ENCODE peak calls at places on chromosome 22, in eight cellular contexts. Q, B, Y, X, I, F, H and K are unnamed samples.

GRCh38 chr22:43060213-43060612 is 29.0 kb downstream of the TTLL1 start:
- DNase-seq in Q (no peak), B (no peak), Y (peak), X (peak), I (peak), F (peak), H (peak), K (no peak)

GRCh38 chr22:22756109-22756508 is 111.7 kb downstream of the GGTLC2 start:
- DNase-seq in Q (no peak), B (no peak), Y (no peak), X (no peak), I (no peak), F (no peak), H (no peak), K (no peak)

GRCh38 chr22:42688914-42689275 is 31.8 kb downstream of the A4GALT start:
- DNase-seq in Q (no peak), B (no peak), Y (no peak), X (no peak), I (no peak), F (no peak), H (no peak), K (no peak)

GRCh38 chr22:44109417-44109816 is 71.3 kb upstream of the PARVG start:
- DNase-seq in Q (no peak), B (no peak), Y (no peak), X (no peak), I (no peak), F (no peak), H (no peak), K (no peak)

GRCh38 chr22:35051034-35051535 is 14.9 kb upstream of the ISX start:
- DNase-seq in Q (no peak), B (no peak), Y (no peak), X (no peak), I (no peak), F (no peak), H (no peak), K (no peak)

GRCh38 chr22:24325105-24325757 is 54.6 kb downstream of the SPECC1L start:
- DNase-seq in Q (peak), B (no peak), Y (no peak), X (peak), I (peak), F (peak), H (peak), K (no peak)

GRCh38 chr22:35480143-35480542 is 60.5 kb upstream of the RASD2 start:
- DNase-seq in Q (no peak), B (no peak), Y (no peak), X (no peak), I (no peak), F (peak), H (no peak), K (no peak)

GRCh38 chr22:31490496-31490925 is 869 bp upstream of the EIF4ENIF1 start:
- DNase-seq in Q (peak), B (peak), Y (peak), X (peak), I (peak), F (peak), H (peak), K (peak)

GRCh38 chr22:38427465-38427864 is 27.5 kb downstream of the KCNJ4 start:
- DNase-seq in Q (no peak), B (no peak), Y (no peak), X (no peak), I (no peak), F (no peak), H (no peak), K (no peak)

GRCh38 chr22:24824915-24825314 is 18.9 kb downstream of the SGSM1 start:
- DNase-seq in Q (no peak), B (no peak), Y (no peak), X (no peak), I (no peak), F (no peak), H (no peak), K (no peak)

GRCh38 chr22:41367039-41367679 is 14.6 kb upstream of the TEF start:
- DNase-seq in Q (peak), B (peak), Y (no peak), X (no peak), I (peak), F (peak), H (peak), K (no peak)

GRCh38 chr22:21865041-21865440 is 2.4 kb downstream of the MAPK1 start:
- DNase-seq in Q (peak), B (no peak), Y (no peak), X (no peak), I (peak), F (peak), H (no peak), K (no peak)

GRCh38 chr22:49964493-49965290 is 4.1 kb downstream of the PIM3 start:
- DNase-seq in Q (no peak), B (no peak), Y (no peak), X (no peak), I (no peak), F (no peak), H (peak), K (no peak)

GRCh38 chr22:30866811-30867271 is 101.7 kb downstream of the MORC2 start:
- DNase-seq in Q (no peak), B (no peak), Y (no peak), X (peak), I (no peak), F (no peak), H (peak), K (no peak)

GRCh38 chr22:35838849-35839646 is 121.4 kb downstream of the APOL5 start:
- DNase-seq in Q (peak), B (no peak), Y (no peak), X (no peak), I (peak), F (peak), H (peak), K (no peak)

GRCh38 chr22:40462195-40462988 is 92.0 kb downstream of the SGSM3 start:
- DNase-seq in Q (no peak), B (no peak), Y (no peak), X (no peak), I (no peak), F (no peak), H (no peak), K (peak)

GRCh38 chr22:50526849-50527801 is 1.7 kb upstream of the SCO2 start:
- DNase-seq in Q (no peak), B (no peak), Y (no peak), X (peak), I (peak), F (peak), H (peak), K (no peak)

GRCh38 chr22:48309115-48309705 is 1518.5 kb downstream of the BRD1 start:
- DNase-seq in Q (no peak), B (no peak), Y (no peak), X (no peak), I (no peak), F (no peak), H (no peak), K (no peak)

GRCh38 chr22:42553475-42554361 is at the start of gene SERHL2:
- DNase-seq in Q (peak), B (peak), Y (peak), X (peak), I (peak), F (peak), H (peak), K (peak)

GRCh38 chr22:19058713-19059451 is 63.3 kb downstream of the DGCR2 start:
- DNase-seq in Q (no peak), B (no peak), Y (no peak), X (no peak), I (no peak), F (peak), H (no peak), K (no peak)

GRCh38 chr22:35761037-35761436 is 43.4 kb downstream of the APOL5 start:
- DNase-seq in Q (no peak), B (no peak), Y (no peak), X (no peak), I (peak), F (peak), H (no peak), K (no peak)

GRCh38 chr22:19811811-19812771 is 42.6 kb downstream of the GNB1L start:
- DNase-seq in Q (no peak), B (no peak), Y (no peak), X (no peak), I (no peak), F (no peak), H (no peak), K (no peak)

GRCh38 chr22:37564111-37564711 is 3.9 kb downstream of the CDC42EP1 start:
- DNase-seq in Q (no peak), B (no peak), Y (no peak), X (no peak), I (peak), F (no peak), H (no peak), K (no peak)

GRCh38 chr22:24107668-24108067 is 73.6 kb upstream of the SUSD2 start:
- DNase-seq in Q (peak), B (peak), Y (no peak), X (no peak), I (peak), F (peak), H (no peak), K (no peak)

GRCh38 chr22:29302681-29303465 is 3.6 kb upstream of the GAS2L1 start:
- DNase-seq in Q (no peak), B (no peak), Y (no peak), X (no peak), I (no peak), F (no peak), H (no peak), K (no peak)

GRCh38 chr22:25495286-25495685 is 69.2 kb upstream of the GRK3 start:
- DNase-seq in Q (no peak), B (no peak), Y (no peak), X (no peak), I (no peak), F (no peak), H (no peak), K (no peak)

GRCh38 chr22:38239101-38239761 is 33.6 kb downstream of the TMEM184B start:
- DNase-seq in Q (peak), B (peak), Y (no peak), X (no peak), I (peak), F (peak), H (no peak), K (no peak)

GRCh38 chr22:39482768-39483167 is 19.3 kb upstream of the MIEF1 start:
- DNase-seq in Q (no peak), B (no peak), Y (no peak), X (no peak), I (peak), F (peak), H (peak), K (no peak)

GRCh38 chr22:39148024-39148726 is 4.3 kb downstream of the CBX7 start:
- DNase-seq in Q (no peak), B (no peak), Y (no peak), X (no peak), I (no peak), F (no peak), H (no peak), K (no peak)